ENCODE peak calls at places on chromosome 6, in eight cellular contexts. G, H, P, I, F, N, V and S are unnamed samples.

GRCh38 chr6:13554929-13555333 is 19.5 kb upstream of the SIRT5 start:
- DNase-seq in F (peak), N (peak), I (no peak), V (no peak), H (no peak), P (no peak), G (no peak), S (peak)

GRCh38 chr6:82924799-82925535 is 140.7 kb downstream of the UBE3D start:
- DNase-seq in V (no peak), H (no peak), P (no peak), I (no peak), G (no peak), N (no peak), F (no peak), S (no peak)

GRCh38 chr6:39956951-39957350 is 22.7 kb upstream of the MOCS1 start:
- DNase-seq in G (no peak), I (no peak), F (no peak), N (no peak), V (no peak), P (no peak), H (no peak), S (no peak)

GRCh38 chr6:53860511-53860910 is 65.7 kb downstream of the LRRC1 start:
- DNase-seq in P (no peak), I (no peak), N (no peak), H (no peak), V (no peak), G (no peak), F (no peak), S (no peak)

GRCh38 chr6:107803957-107804356 is 20.2 kb downstream of the SCML4 start:
- DNase-seq in F (peak), H (no peak), P (no peak), I (no peak), N (no peak), G (no peak), V (no peak), S (no peak)

GRCh38 chr6:36349240-36349639 is 12.6 kb upstream of the BNIP5 start:
- DNase-seq in V (peak), H (peak), I (no peak), G (no peak), F (no peak), N (peak), P (no peak), S (no peak)

GRCh38 chr6:41652876-41653641 is 14.8 kb downstream of the MDFI start:
- DNase-seq in G (no peak), F (no peak), N (peak), P (no peak), H (peak), I (no peak), V (no peak), S (no peak)

GRCh38 chr6:127206531-127207065 is 60.1 kb upstream of the RNF146 start:
- DNase-seq in I (no peak), G (no peak), P (no peak), F (no peak), V (no peak), N (no peak), H (no peak), S (no peak)

GRCh38 chr6:38867726-38868125 is 152.6 kb downstream of the DNAH8 start:
- DNase-seq in N (no peak), F (no peak), V (no peak), G (no peak), P (no peak), I (no peak), H (no peak), S (no peak)

GRCh38 chr6:139925894-139926641 is 551.6 kb upstream of the CITED2 start:
- DNase-seq in P (no peak), F (no peak), N (no peak), H (no peak), V (no peak), I (no peak), G (no peak), S (peak)

GRCh38 chr6:169167581-169168301 is 85.9 kb downstream of the THBS2 start:
- DNase-seq in N (no peak), V (no peak), H (no peak), I (no peak), G (no peak), P (no peak), F (no peak), S (no peak)

GRCh38 chr6:14728396-14729024 is 517.4 kb upstream of the JARID2 start:
- DNase-seq in G (no peak), F (no peak), I (no peak), N (no peak), H (no peak), V (no peak), P (no peak), S (no peak)

GRCh38 chr6:12605888-12606345 is 110.7 kb upstream of the PHACTR1 start:
- DNase-seq in F (peak), I (peak), P (peak), N (peak), V (peak), H (peak), G (no peak), S (peak)

GRCh38 chr6:11779308-11780096 is 899 bp upstream of the ADTRP start:
- DNase-seq in N (no peak), H (no peak), P (no peak), F (no peak), V (no peak), G (no peak), I (no peak), S (peak)

GRCh38 chr6:6751615-6752014 is 163.1 kb downstream of the LY86 start:
- DNase-seq in P (no peak), V (no peak), H (peak), G (no peak), N (no peak), F (no peak), I (peak), S (no peak)

GRCh38 chr6:41396335-41396734 is 60.9 kb downstream of the NCR2 start:
- DNase-seq in P (no peak), I (no peak), H (no peak), F (no peak), G (no peak), V (no peak), N (no peak), S (no peak)

GRCh38 chr6:41536884-41537347 is 9.3 kb upstream of the FOXP4 start:
- DNase-seq in V (peak), P (no peak), G (no peak), I (no peak), H (peak), N (peak), F (no peak), S (no peak)

GRCh38 chr6:36378243-36378920 is 9.1 kb downstream of the ETV7 start:
- DNase-seq in P (peak), V (no peak), N (no peak), G (no peak), H (no peak), I (no peak), F (no peak), S (no peak)

GRCh38 chr6:37667050-37667814 is 30.5 kb downstream of the MDGA1 start:
- DNase-seq in V (no peak), P (no peak), H (no peak), I (no peak), F (no peak), N (no peak), G (no peak), S (no peak)

GRCh38 chr6:31769684-31770371 is 7.3 kb downstream of the VWA7 start:
- DNase-seq in N (peak), G (peak), I (peak), F (peak), P (peak), H (peak), V (peak), S (peak)

GRCh38 chr6:3396503-3397180 is 60.2 kb downstream of the SLC22A23 start:
- DNase-seq in F (no peak), V (no peak), N (no peak), H (peak), P (no peak), G (no peak), I (no peak), S (no peak)

GRCh38 chr6:15921243-15921642 is 207.6 kb upstream of the MYLIP start:
- DNase-seq in P (no peak), H (no peak), N (no peak), F (no peak), G (no peak), V (no peak), I (no peak), S (no peak)

GRCh38 chr6:122696853-122697252 is 82.7 kb upstream of the FABP7 start:
- DNase-seq in H (no peak), V (no peak), N (no peak), F (no peak), G (no peak), P (no peak), I (no peak), S (no peak)

GRCh38 chr6:113476937-113477839 is 380.0 kb upstream of the MARCKS start:
- DNase-seq in G (no peak), N (peak), I (no peak), F (no peak), P (no peak), H (no peak), V (no peak), S (no peak)

GRCh38 chr6:41518118-41518517 is 28.1 kb upstream of the FOXP4 start:
- DNase-seq in F (no peak), N (no peak), I (no peak), G (no peak), P (no peak), V (no peak), H (no peak), S (no peak)

GRCh38 chr6:71621918-71622519 is 264.3 kb upstream of the RIMS1 start:
- DNase-seq in H (no peak), F (peak), N (peak), G (no peak), I (no peak), V (peak), P (no peak), S (no peak)

GRCh38 chr6:67285770-67286495 is 1349.1 kb upstream of the ADGRB3 start:
- DNase-seq in F (no peak), N (no peak), P (no peak), G (no peak), H (no peak), I (no peak), V (no peak), S (no peak)

GRCh38 chr6:17278289-17279061 is 2.7 kb upstream of the RBM24 start:
- DNase-seq in G (no peak), N (no peak), I (no peak), P (no peak), F (no peak), V (no peak), H (no peak), S (no peak)

GRCh38 chr6:73943930-73944652 is 248.1 kb downstream of the CD109 start:
- DNase-seq in H (no peak), G (no peak), F (no peak), I (no peak), P (no peak), N (no peak), V (no peak), S (no peak)

GRCh38 chr6:106752641-106753040 is 123.3 kb downstream of the QRSL1 start:
- DNase-seq in H (no peak), G (no peak), F (no peak), I (no peak), P (no peak), V (no peak), N (no peak), S (no peak)

GRCh38 chr6:2793491-2794151 is 28.4 kb downstream of the WRNIP1 start:
- DNase-seq in V (no peak), I (peak), P (no peak), F (peak), N (peak), H (no peak), G (no peak), S (no peak)

GRCh38 chr6:24949020-24949569 is 13.3 kb upstream of the RIPOR2 start:
- DNase-seq in I (no peak), F (no peak), P (no peak), G (no peak), H (no peak), N (no peak), V (no peak), S (no peak)

GRCh38 chr6:105804436-105804835 is 281.7 kb upstream of the PRDM1 start:
- DNase-seq in V (no peak), P (no peak), H (no peak), I (no peak), G (no peak), F (no peak), N (no peak), S (no peak)

GRCh38 chr6:68427630-68428029 is 207.5 kb upstream of the ADGRB3 start:
- DNase-seq in F (no peak), I (no peak), G (no peak), N (no peak), H (no peak), P (no peak), V (no peak), S (no peak)

GRCh38 chr6:43181942-43182860 is at the start of gene CUL9:
- DNase-seq in N (peak), V (peak), F (peak), G (peak), I (peak), H (peak), P (peak), S (peak)

GRCh38 chr6:150631283-150631981 is 31.7 kb downstream of the PLEKHG1 start:
- DNase-seq in N (no peak), F (no peak), G (peak), V (no peak), P (no peak), I (peak), H (no peak), S (no peak)